ENCODE peak calls at places on chromosome 14, in eight cellular contexts. F is epithelial cell of esophagus, V is activated B cell treated with CpG ODN at 0.5 μM for 24 hours, T is ovary, L is PC-3, A is neural progenitor cell, U is AG04449, Q is thoracic aorta. N is an unnamed sample.

GRCh38 chr14:34680806-34681479 is 33.5 kb downstream of the CFL2 start:
- DNase-seq in F (no peak), V (no peak), T (no peak), L (no peak), A (no peak), U (no peak), Q (no peak), N (no peak)

GRCh38 chr14:88256997-88257755 is 65.9 kb downstream of the KCNK10 start:
- DNase-seq in F (no peak), V (no peak), T (no peak), L (no peak), A (no peak), U (no peak), Q (no peak), N (no peak)

GRCh38 chr14:77791225-77791600 is 8.7 kb upstream of the ADCK1 start:
- DNase-seq in F (peak), V (no peak), T (no peak), L (peak), A (no peak), U (no peak), Q (no peak), N (no peak)

GRCh38 chr14:24243336-24243836 is 963 bp upstream of the TINF2 start:
- DNase-seq in F (peak), V (no peak), T (no peak), L (peak), A (no peak), U (no peak), Q (no peak), N (no peak)

GRCh38 chr14:50062438-50063039 is 53.8 kb downstream of the VCPKMT start:
- DNase-seq in F (peak), V (no peak), T (no peak), L (peak), A (no peak), U (no peak), Q (no peak), N (no peak)

GRCh38 chr14:76376001-76376404 is at the start of gene ESRRB:
- DNase-seq in F (no peak), V (no peak), T (no peak), L (no peak), A (peak), U (no peak), Q (no peak), N (no peak)

GRCh38 chr14:71394386-71394785 is 487.1 kb downstream of the PCNX1 start:
- DNase-seq in F (no peak), V (no peak), T (no peak), L (no peak), A (no peak), U (no peak), Q (no peak), N (no peak)

GRCh38 chr14:94880805-94881204 is 110.9 kb upstream of the GSC start:
- DNase-seq in F (no peak), V (no peak), T (no peak), L (no peak), A (no peak), U (no peak), Q (no peak), N (no peak)

GRCh38 chr14:34372766-34373165 is 89.3 kb downstream of the SPTSSA start:
- DNase-seq in F (peak), V (no peak), T (no peak), L (no peak), A (no peak), U (no peak), Q (no peak), N (no peak)

GRCh38 chr14:80927385-80927989 is 14.1 kb downstream of the CEP128 start:
- DNase-seq in F (peak), V (no peak), T (no peak), L (no peak), A (no peak), U (no peak), Q (no peak), N (no peak)

GRCh38 chr14:82385043-82385442 is 851.4 kb upstream of the SEL1L start:
- DNase-seq in F (no peak), V (no peak), T (no peak), L (peak), A (no peak), U (no peak), Q (no peak), N (no peak)

GRCh38 chr14:65824285-65824977 is 411.9 kb downstream of the FUT8 start:
- DNase-seq in F (peak), V (no peak), T (peak), L (peak), A (peak), U (peak), Q (peak), N (peak)

GRCh38 chr14:60757617-60758016 is 23.1 kb downstream of the MNAT1 start:
- DNase-seq in F (peak), V (no peak), T (no peak), L (peak), A (no peak), U (no peak), Q (no peak), N (no peak)

GRCh38 chr14:61103541-61104339 is 122.7 kb downstream of the SLC38A6 start:
- DNase-seq in F (peak), V (no peak), T (peak), L (peak), A (peak), U (peak), Q (peak), N (no peak)

GRCh38 chr14:67837011-67837624 is 17.5 kb downstream of the RAD51B start:
- DNase-seq in F (peak), V (no peak), T (peak), L (peak), A (peak), U (peak), Q (no peak), N (no peak)

GRCh38 chr14:90194706-90195105 is 61.6 kb upstream of the PSMC1 start:
- DNase-seq in F (peak), V (no peak), T (no peak), L (peak), A (no peak), U (no peak), Q (no peak), N (no peak)

GRCh38 chr14:69214376-69214775 is 23.1 kb downstream of the EXD2 start:
- DNase-seq in F (no peak), V (no peak), T (no peak), L (peak), A (no peak), U (no peak), Q (no peak), N (no peak)

GRCh38 chr14:99389171-99389826 is 91.4 kb downstream of the SETD3 start:
- DNase-seq in F (peak), V (no peak), T (peak), L (peak), A (peak), U (no peak), Q (no peak), N (peak)

GRCh38 chr14:51318777-51319176 is 78.7 kb downstream of the TMX1 start:
- DNase-seq in F (no peak), V (no peak), T (no peak), L (no peak), A (no peak), U (no peak), Q (no peak), N (no peak)

GRCh38 chr14:51236314-51236713 is 3.7 kb upstream of the TMX1 start:
- DNase-seq in F (peak), V (no peak), T (no peak), L (peak), A (no peak), U (no peak), Q (no peak), N (no peak)

GRCh38 chr14:29999013-29999539 is 71.4 kb upstream of the PRKD1 start:
- DNase-seq in F (no peak), V (no peak), T (no peak), L (no peak), A (no peak), U (no peak), Q (no peak), N (no peak)
- TF ChIP-seq CTCF in F (peak), V (no peak), T (no peak), L (peak), A (no peak), U (no peak), Q (no peak), N (peak)

GRCh38 chr14:64503184-64503433 is 529 bp downstream of the ZBTB25 start:
- DNase-seq in F (no peak), V (no peak), T (no peak), L (no peak), A (peak), U (no peak), Q (no peak), N (no peak)

GRCh38 chr14:64500088-64500487 is 3.5 kb downstream of the ZBTB25 start:
- DNase-seq in F (no peak), V (no peak), T (no peak), L (no peak), A (no peak), U (no peak), Q (no peak), N (no peak)

GRCh38 chr14:64503434-64504309 is at the start of gene ZBTB25:
- DNase-seq in F (peak), V (peak), T (peak), L (peak), A (peak), U (peak), Q (peak), N (peak)

GRCh38 chr14:64502476-64503183 is 1.0 kb downstream of the ZBTB25 start:
- DNase-seq in F (peak), V (no peak), T (no peak), L (peak), A (peak), U (no peak), Q (no peak), N (no peak)

GRCh38 chr14:64501326-64502171 is 2.1 kb downstream of the ZBTB25 start:
- DNase-seq in F (peak), V (no peak), T (peak), L (peak), A (no peak), U (no peak), Q (no peak), N (no peak)
- TF ChIP-seq CTCF in F (no peak), V (no peak), T (no peak), L (peak), A (no peak), U (no peak), Q (peak), N (no peak)

GRCh38 chr14:74562515-74563232 is 49.4 kb downstream of the LTBP2 start:
- DNase-seq in F (peak), V (no peak), T (no peak), L (no peak), A (no peak), U (no peak), Q (no peak), N (no peak)

GRCh38 chr14:74567219-74567618 is 44.8 kb downstream of the LTBP2 start:
- DNase-seq in F (peak), V (no peak), T (no peak), L (no peak), A (no peak), U (no peak), Q (no peak), N (no peak)

GRCh38 chr14:74566174-74567125 is 45.6 kb downstream of the LTBP2 start:
- DNase-seq in F (peak), V (no peak), T (no peak), L (peak), A (no peak), U (no peak), Q (no peak), N (no peak)

GRCh38 chr14:74563233-74563585 is 48.8 kb downstream of the LTBP2 start:
- DNase-seq in F (no peak), V (no peak), T (no peak), L (peak), A (no peak), U (peak), Q (no peak), N (no peak)

DNA sequence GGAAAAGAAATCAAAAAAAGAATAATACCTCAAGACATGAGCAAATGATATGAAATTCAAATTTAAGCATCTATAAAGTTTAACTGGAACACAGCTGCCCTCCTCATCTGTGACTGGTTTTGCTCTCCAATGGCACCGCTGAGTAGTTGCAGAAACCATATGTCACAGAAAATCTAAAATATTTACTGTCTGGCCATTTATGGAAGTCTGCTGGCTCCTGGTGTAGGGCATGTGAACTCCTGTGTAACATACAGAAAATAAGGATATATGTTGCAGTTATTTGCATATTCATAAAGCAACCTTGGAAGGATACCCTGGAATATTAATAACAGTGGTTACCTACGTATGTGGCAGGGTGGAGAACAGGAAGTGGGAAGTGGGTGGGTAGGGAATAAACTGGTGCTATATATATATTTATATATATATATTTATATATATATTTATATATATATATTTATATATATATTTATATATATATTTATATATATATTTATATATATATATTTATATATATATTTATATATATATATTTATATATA is 48.3 kb downstream of the LTBP2 start:
- DNase-seq in F (no peak), V (no peak), T (no peak), L (no peak), A (no peak), U (no peak), Q (no peak), N (no peak)
- TF ChIP-seq CTCF in F (no peak), V (no peak), T (no peak), L (no peak), A (no peak), U (no peak), Q (no peak), N (no peak)

DNA sequence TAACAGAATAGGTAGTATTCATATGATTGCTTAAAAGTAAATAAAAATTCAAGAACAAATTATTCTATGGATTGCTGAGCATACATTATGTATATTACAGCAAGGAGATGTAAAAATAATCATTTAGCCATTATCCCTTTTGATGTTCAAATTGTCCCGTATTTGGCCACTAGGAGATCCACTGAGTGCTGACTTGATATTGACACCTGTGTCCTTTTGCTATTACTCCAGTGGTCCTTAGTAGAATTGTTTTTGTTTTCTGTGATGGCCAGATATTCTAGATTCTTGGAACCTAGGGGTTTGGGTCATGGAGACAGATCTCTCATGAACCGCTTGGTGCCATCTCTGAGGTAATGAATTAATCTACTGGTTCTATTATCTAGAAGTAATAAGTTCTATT is 16.8 kb downstream of the ERO1A start:
- DNase-seq in F (peak), V (no peak), T (no peak), L (peak), A (no peak), U (no peak), Q (no peak), N (no peak)
- TF ChIP-seq CTCF in F (peak), V (no peak), T (no peak), L (peak), A (peak), U (peak), Q (peak), N (peak)

GRCh38 chr14:21040370-21040925 is 1.7 kb upstream of the RNASE7 start:
- DNase-seq in F (no peak), V (no peak), T (no peak), L (no peak), A (no peak), U (no peak), Q (no peak), N (no peak)

GRCh38 chr14:21041676-21042433 is at the start of gene RNASE7:
- DNase-seq in F (peak), V (no peak), T (no peak), L (no peak), A (no peak), U (no peak), Q (no peak), N (no peak)

GRCh38 chr14:21039059-21039422 is 3.1 kb upstream of the RNASE7 start:
- DNase-seq in F (no peak), V (no peak), T (peak), L (no peak), A (no peak), U (no peak), Q (no peak), N (no peak)

GRCh38 chr14:21038416-21039058 is 3.6 kb upstream of the RNASE7 start:
- DNase-seq in F (no peak), V (no peak), T (no peak), L (no peak), A (no peak), U (no peak), Q (no peak), N (no peak)

GRCh38 chr14:21039585-21040369 is 2.4 kb upstream of the RNASE7 start:
- DNase-seq in F (peak), V (no peak), T (peak), L (peak), A (peak), U (peak), Q (no peak), N (no peak)
- TF ChIP-seq CTCF in F (peak), V (no peak), T (peak), L (peak), A (peak), U (peak), Q (peak), N (peak)

GRCh38 chr14:55802986-55803431 is 223.0 kb downstream of the KTN1 start:
- DNase-seq in F (peak), V (no peak), T (no peak), L (peak), A (no peak), U (no peak), Q (no peak), N (no peak)
- TF ChIP-seq CTCF in F (peak), V (no peak), T (no peak), L (peak), A (no peak), U (no peak), Q (no peak), N (no peak)

DNA sequence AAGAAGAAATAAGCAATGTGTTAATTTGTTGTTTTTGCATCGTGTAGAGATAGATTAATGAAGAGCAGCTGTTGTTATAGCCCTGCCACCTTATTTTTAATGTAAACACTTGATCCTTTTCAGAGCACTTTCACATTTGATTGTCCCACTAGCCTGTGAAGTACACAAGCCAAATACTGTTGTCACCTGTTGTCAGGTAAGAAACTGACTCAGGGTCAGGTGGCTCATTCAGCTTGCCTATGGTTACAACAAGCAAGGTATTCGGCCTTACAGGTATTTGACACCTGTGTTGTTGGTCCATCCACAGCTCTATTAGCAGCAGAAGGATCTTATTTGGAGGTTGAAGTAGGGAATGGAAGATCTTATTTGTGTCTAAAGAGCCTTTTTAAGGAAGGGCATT is 108.9 kb downstream of the GPR135 start:
- DNase-seq in F (peak), V (no peak), T (no peak), L (peak), A (no peak), U (no peak), Q (no peak), N (no peak)
- TF ChIP-seq CTCF in F (no peak), V (no peak), T (no peak), L (no peak), A (no peak), U (no peak), Q (no peak), N (no peak)

DNA sequence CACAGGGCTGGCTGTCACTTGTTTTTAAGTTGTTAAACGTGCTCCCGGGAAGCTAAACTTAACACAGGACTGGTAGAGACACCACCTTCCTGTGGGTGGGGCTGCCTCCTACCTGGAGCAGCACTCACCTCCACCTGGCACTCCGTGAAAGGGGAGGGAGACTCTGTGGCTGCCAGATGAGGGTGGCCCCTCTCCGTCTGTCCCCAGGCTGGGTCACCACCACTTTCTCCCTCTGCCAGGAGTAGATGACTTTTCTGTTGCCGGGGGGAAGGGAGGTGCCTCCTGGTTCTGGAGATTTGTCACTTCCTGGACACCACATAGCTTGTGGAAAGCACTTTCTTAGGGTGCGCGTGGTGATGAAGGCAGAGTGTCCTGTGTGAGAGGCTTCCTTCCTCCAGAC is 81.3 kb downstream of the WDR20 start:
- DNase-seq in F (peak), V (no peak), T (no peak), L (peak), A (no peak), U (no peak), Q (no peak), N (no peak)
- TF ChIP-seq CTCF in F (no peak), V (no peak), T (no peak), L (peak), A (no peak), U (no peak), Q (no peak), N (no peak)

GRCh38 chr14:95885866-95886265 is 9.2 kb downstream of the TUNAR start:
- DNase-seq in F (no peak), V (no peak), T (no peak), L (no peak), A (no peak), U (no peak), Q (no peak), N (no peak)
- TF ChIP-seq CTCF in F (no peak), V (no peak), T (no peak), L (no peak), A (no peak), U (no peak), Q (no peak), N (no peak)

N was measured in progenitor cell of endocrine pancreas.